ENCODE peak calls at places on chromosome 2, in ten cellular contexts. H is amygdala; S is foreskin fibroblast; V is stimulated activated CD4-positive, alpha-beta T cell treated with anti-CD3 and anti-CD28 coated beads, Interleukin-1b, Interleukin-23, amount 100 ng/mL, for 48 hours; D is non-pigmented ciliary epithelial cell; O is activated CD4-positive, alpha-beta T cell treated with anti-CD3 and anti-CD28 coated beads, Interleukin-2, amount 50 U/mL, for 48 hours; Q is Daoy; Y is AG08396; R is progenitor cell of endocrine pancreas; T is GM18507. C is an unnamed sample.
A peak's percentile ranks its signal among the peaks of the same experiment; 100 is the strongest.

GRCh38 chr2:46977899-46978298 is 62.3 kb upstream of the MCFD2 start:
- DNase-seq in H (no peak), S (no peak), V (no peak), D (no peak), O (no peak), Q (no peak), Y (no peak), R (no peak), T (no peak), C (no peak)

GRCh38 chr2:204885747-204886146 is 340.5 kb downstream of the PARD3B start:
- DNase-seq in H (no peak), S (no peak), V (no peak), D (no peak), O (no peak), Q (no peak), Y (no peak), R (no peak), T (no peak), C (no peak)

GRCh38 chr2:174033163-174033550 is 68.0 kb upstream of the SP3 start:
- DNase-seq in H (no peak), S (no peak), V (no peak), D (no peak), O (no peak), Q (no peak), Y (no peak), R (no peak), T (no peak), C (no peak)

GRCh38 chr2:159982270-159982669 is 80.1 kb downstream of the PLA2R1 start:
- DNase-seq in H (no peak), S (peak; percentile 75), V (no peak), D (peak; percentile 76), O (no peak), Q (peak; percentile 55), Y (peak; percentile 15), R (no peak), T (no peak), C (no peak)

GRCh38 chr2:128411431-128411830 is 92.8 kb upstream of the HS6ST1 start:
- DNase-seq in H (no peak), S (no peak), V (no peak), D (no peak), O (no peak), Q (no peak), Y (no peak), R (peak; percentile 1), T (no peak), C (no peak)

GRCh38 chr2:208406474-208407451 is at the start of gene PTH2R:
- DNase-seq in H (no peak), S (no peak), V (no peak), D (no peak), O (no peak), Q (peak; percentile 16), Y (peak; percentile 28), R (peak; percentile 20), T (no peak), C (no peak)

GRCh38 chr2:168614291-168615018 is 158.4 kb downstream of the CERS6 start:
- DNase-seq in H (no peak), S (no peak), V (no peak), D (no peak), O (peak; percentile 16), Q (peak; percentile 5), Y (no peak), R (no peak), T (no peak), C (no peak)

GRCh38 chr2:97910403-97911209 is 85.1 kb downstream of the TMEM131 start:
- DNase-seq in H (no peak), S (no peak), V (no peak), D (no peak), O (no peak), Q (no peak), Y (no peak), R (no peak), T (no peak), C (no peak)

GRCh38 chr2:189933911-189934399 is 128.6 kb downstream of the MSTN start:
- DNase-seq in H (no peak), S (peak; percentile 68), V (no peak), D (peak; percentile 80), O (no peak), Q (peak; percentile 8), Y (peak; percentile 50), R (no peak), T (no peak), C (peak; percentile 76)

GRCh38 chr2:6073260-6074141 is 381.3 kb downstream of the SOX11 start:
- DNase-seq in H (peak; percentile 46), S (no peak), V (no peak), D (no peak), O (no peak), Q (peak; percentile 59), Y (no peak), R (no peak), T (no peak), C (peak; percentile 10)

GRCh38 chr2:147100406-147101035 is 744.3 kb upstream of the ACVR2A start:
- DNase-seq in H (no peak), S (no peak), V (no peak), D (no peak), O (no peak), Q (no peak), Y (no peak), R (no peak), T (no peak), C (no peak)

GRCh38 chr2:205545971-205546370 is 136.3 kb upstream of the NRP2 start:
- DNase-seq in H (no peak), S (no peak), V (no peak), D (no peak), O (no peak), Q (no peak), Y (no peak), R (no peak), T (no peak), C (no peak)

GRCh38 chr2:46578966-46579365 is 99.6 kb downstream of the TMEM247 start:
- DNase-seq in H (no peak), S (no peak), V (no peak), D (no peak), O (no peak), Q (no peak), Y (no peak), R (no peak), T (no peak), C (no peak)

GRCh38 chr2:239145106-239145505 is 255.7 kb downstream of the HDAC4 start:
- DNase-seq in H (no peak), S (no peak), V (no peak), D (no peak), O (no peak), Q (no peak), Y (no peak), R (no peak), T (no peak), C (no peak)

GRCh38 chr2:240576036-240576435 is 7.8 kb downstream of the RNPEPL1 start:
- DNase-seq in H (no peak), S (no peak), V (no peak), D (no peak), O (no peak), Q (no peak), Y (no peak), R (no peak), T (no peak), C (no peak)

GRCh38 chr2:163551974-163552373 is 183.8 kb downstream of the FIGN start:
- DNase-seq in H (no peak), S (no peak), V (no peak), D (no peak), O (no peak), Q (no peak), Y (no peak), R (no peak), T (no peak), C (no peak)

GRCh38 chr2:167157523-167157922 is 269.2 kb downstream of the XIRP2 start:
- DNase-seq in H (no peak), S (no peak), V (no peak), D (no peak), O (no peak), Q (no peak), Y (no peak), R (no peak), T (no peak), C (no peak)

GRCh38 chr2:138648606-138649005 is 131.6 kb downstream of the NXPH2 start:
- DNase-seq in H (no peak), S (no peak), V (no peak), D (no peak), O (no peak), Q (no peak), Y (no peak), R (no peak), T (no peak), C (no peak)